ENCODE peak calls at places on chromosome 2, in seven cellular contexts. V is IMR-90, H is cardiac muscle cell, I is adipocyte, Y is GM23248, L is body of pancreas, R is PC-9. D is an unnamed sample.

GRCh38 chr2:226031962-226032441 is 632.5 kb downstream of the NYAP2 start:
- DNase-seq in V (peak; percentile 44), H (peak; percentile 33), I (peak; percentile 65), Y (peak; percentile 39), L (no peak), R (no peak), D (no peak)

GRCh38 chr2:191048073-191048472 is 34.1 kb upstream of the STAT1 start:
- DNase-seq in V (peak; percentile 87), H (no peak), I (peak; percentile 50), Y (peak; percentile 68), L (no peak), R (no peak), D (no peak)

GRCh38 chr2:55966431-55967118 is 43.0 kb upstream of the EFEMP1 start:
- DNase-seq in V (peak; percentile 20), H (peak; percentile 55), I (no peak), Y (peak; percentile 44), L (peak; percentile 78), R (no peak), D (peak; percentile 74)

GRCh38 chr2:179344280-179344961 is 79.8 kb upstream of the SESTD1 start:
- DNase-seq in V (peak; percentile 31), H (peak; percentile 41), I (peak; percentile 74), Y (peak; percentile 60), L (no peak), R (no peak), D (no peak)

GRCh38 chr2:8238521-8239230 is 443.2 kb upstream of the ID2 start:
- DNase-seq in V (no peak), H (no peak), I (no peak), Y (no peak), L (no peak), R (no peak), D (no peak)

GRCh38 chr2:24926602-24927252 is 6.7 kb upstream of the ADCY3 start:
- DNase-seq in V (no peak), H (peak; percentile 57), I (no peak), Y (peak; percentile 79), L (peak; percentile 28), R (no peak), D (peak; percentile 89)

GRCh38 chr2:125405816-125406215 is 1250.1 kb upstream of the GYPC start:
- DNase-seq in V (peak; percentile 97), H (peak; percentile 94), I (peak; percentile 90), Y (peak; percentile 87), L (no peak), R (peak; percentile 63), D (no peak)

GRCh38 chr2:2662847-2663356 is 331.8 kb upstream of the MYT1L start:
- DNase-seq in V (no peak), H (no peak), I (no peak), Y (no peak), L (no peak), R (no peak), D (no peak)

GRCh38 chr2:148602918-148603561 is 41.5 kb upstream of the EPC2 start:
- DNase-seq in V (no peak), H (peak; percentile 14), I (no peak), Y (no peak), L (no peak), R (no peak), D (no peak)

GRCh38 chr2:227412877-227413276 is 25.1 kb upstream of the SCYGR1 start:
- DNase-seq in V (no peak), H (no peak), I (no peak), Y (no peak), L (no peak), R (no peak), D (peak; percentile 42)

GRCh38 chr2:186862869-186863709 is 14.1 kb upstream of the ZSWIM2 start:
- DNase-seq in V (peak; percentile 35), H (peak; percentile 66), I (peak; percentile 82), Y (peak; percentile 59), L (no peak), R (no peak), D (no peak)

GRCh38 chr2:66567742-66568141 is 132.8 kb downstream of the MEIS1 start:
- DNase-seq in V (no peak), H (no peak), I (no peak), Y (no peak), L (no peak), R (no peak), D (no peak)

GRCh38 chr2:167944825-167945659 is 302.4 kb downstream of the STK39 start:
- DNase-seq in V (peak; percentile 47), H (peak; percentile 47), I (no peak), Y (peak; percentile 36), L (no peak), R (no peak), D (no peak)

GRCh38 chr2:69200107-69200520 is 186.9 kb downstream of the GFPT1 start:
- DNase-seq in V (peak; percentile 95), H (peak; percentile 97), I (peak; percentile 96), Y (peak; percentile 89), L (no peak), R (no peak), D (no peak)

GRCh38 chr2:233091595-233092375 is 31.6 kb downstream of the INPP5D start:
- DNase-seq in V (no peak), H (peak; percentile 5), I (no peak), Y (no peak), L (no peak), R (no peak), D (no peak)

GRCh38 chr2:28869494-28870145 is 489 bp downstream of the TRMT61B start:
- DNase-seq in V (no peak), H (no peak), I (peak; percentile 64), Y (peak; percentile 79), L (peak; percentile 13), R (no peak), D (no peak)

GRCh38 chr2:24015562-24016375 is 5.9 kb downstream of the MFSD2B start:
- DNase-seq in V (peak; percentile 83), H (peak; percentile 68), I (peak; percentile 88), Y (peak; percentile 75), L (no peak), R (peak; percentile 99), D (no peak)

GRCh38 chr2:20423376-20423775 is 23.5 kb upstream of the RHOB start:
- DNase-seq in V (no peak), H (no peak), I (no peak), Y (no peak), L (no peak), R (no peak), D (peak; percentile 16)

GRCh38 chr2:20423847-20424246 is 23.0 kb upstream of the RHOB start:
- DNase-seq in V (no peak), H (no peak), I (no peak), Y (no peak), L (no peak), R (no peak), D (peak; percentile 57)

GRCh38 chr2:20422679-20423271 is 24.1 kb upstream of the RHOB start:
- DNase-seq in V (peak; percentile 51), H (peak; percentile 57), I (peak; percentile 41), Y (peak; percentile 42), L (no peak), R (no peak), D (peak; percentile 61)

GRCh38 chr2:20421336-20421987 is 25.4 kb upstream of the RHOB start:
- DNase-seq in V (no peak), H (no peak), I (no peak), Y (no peak), L (peak; percentile 71), R (no peak), D (peak; percentile 58)

DNA sequence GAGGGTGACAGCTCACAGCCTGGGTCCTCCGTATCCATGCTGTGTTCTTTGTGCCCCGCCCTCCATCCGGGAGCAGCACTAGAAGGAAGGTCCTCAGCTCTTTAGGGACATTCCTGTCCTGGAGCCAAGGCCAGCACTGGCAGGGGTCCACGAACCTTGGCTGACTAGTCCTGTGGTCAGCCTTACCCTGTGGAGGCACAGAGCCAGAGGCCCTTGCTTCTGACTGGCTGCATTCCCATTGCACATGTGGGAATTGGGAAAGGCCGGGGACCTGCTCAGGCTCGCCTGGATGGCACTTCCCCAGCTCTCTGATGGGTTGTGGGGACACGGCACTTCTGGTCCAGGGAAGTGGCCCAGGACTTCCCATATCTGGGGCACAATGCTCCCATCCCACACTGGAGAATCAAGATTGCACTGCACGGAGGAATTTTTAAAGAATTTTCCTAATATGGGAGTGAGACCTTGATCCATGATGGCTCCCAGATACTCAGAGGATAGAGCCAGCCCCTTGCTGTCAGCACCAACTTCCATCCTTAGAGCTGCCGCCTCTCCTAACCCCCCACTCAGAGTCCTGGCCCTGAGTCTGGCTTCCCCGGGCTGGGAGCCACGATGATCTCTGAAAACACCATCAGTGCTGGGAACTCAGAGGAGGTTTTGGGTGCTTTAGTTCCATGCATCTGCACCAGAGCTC is 24.7 kb upstream of the RHOB start:
- DNase-seq in V (peak; percentile 82), H (peak; percentile 94), I (peak; percentile 89), Y (peak; percentile 95), L (peak; percentile 96), R (peak; percentile 73), D (peak; percentile 96)
- H3K4me1 ChIP-seq in V (peaks cover 38% of the 10 kb centered on the region), H (no peaks in the 10 kb centered on the region), I (peaks cover 74% of the 10 kb centered on the region), Y (peaks cover 29% of the 10 kb centered on the region), L (peaks cover 34% of the 10 kb centered on the region), R (peaks cover 16% of the 10 kb centered on the region), D (no peaks in the 10 kb centered on the region)

GRCh38 chr2:172279214-172279613 is 148.2 kb upstream of the ITGA6 start:
- DNase-seq in V (no peak), H (no peak), I (no peak), Y (no peak), L (no peak), R (no peak), D (no peak)
- H3K4me1 ChIP-seq in V (peaks cover 8% of the 10 kb centered on the region), H (peaks cover 7% of the 10 kb centered on the region), I (no peaks in the 10 kb centered on the region), Y (peaks cover 31% of the 10 kb centered on the region), L (no peaks in the 10 kb centered on the region), R (no peaks in the 10 kb centered on the region), D (no peaks in the 10 kb centered on the region)

GRCh38 chr2:237510502-237511217 is 23.6 kb downstream of the MLPH start:
- DNase-seq in V (no peak), H (no peak), I (no peak), Y (no peak), L (no peak), R (no peak), D (no peak)

GRCh38 chr2:237511421-237511820 is 24.4 kb downstream of the MLPH start:
- DNase-seq in V (peak; percentile 78), H (no peak), I (peak; percentile 73), Y (peak; percentile 32), L (no peak), R (no peak), D (no peak)

GRCh38 chr2:237512774-237513466 is 25.9 kb downstream of the MLPH start:
- DNase-seq in V (peak; percentile 85), H (peak; percentile 91), I (peak; percentile 92), Y (peak; percentile 87), L (peak; percentile 94), R (peak; percentile 80), D (peak; percentile 92)

GRCh38 chr2:237513693-237514092 is 26.6 kb downstream of the MLPH start:
- DNase-seq in V (no peak), H (no peak), I (no peak), Y (no peak), L (no peak), R (no peak), D (no peak)

DNA sequence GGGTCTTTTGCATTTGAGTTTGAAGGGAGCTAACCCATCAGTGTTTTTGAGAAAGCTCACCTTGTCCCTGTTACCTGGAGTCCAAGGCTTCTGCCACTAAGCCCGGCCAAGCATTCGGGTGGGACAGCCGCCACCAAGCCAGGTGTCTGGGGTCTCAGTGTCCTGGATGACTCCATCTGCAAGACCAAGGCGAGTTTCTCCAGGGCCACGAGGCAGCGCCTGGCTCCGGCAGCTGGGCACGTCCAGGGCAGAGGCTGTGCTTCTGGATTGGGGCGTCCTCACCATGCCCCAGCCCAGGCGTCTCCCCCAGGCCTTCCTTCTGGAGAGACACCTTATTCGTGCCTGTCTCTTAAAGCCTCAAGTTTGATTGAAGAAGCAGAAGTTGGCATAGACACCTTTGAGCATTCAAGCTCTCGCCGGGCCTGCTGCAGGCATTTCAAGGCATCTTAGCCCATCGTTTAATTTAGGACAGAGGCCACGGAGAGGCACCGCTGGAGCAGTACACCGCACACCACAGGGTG is 24.9 kb downstream of the MLPH start:
- DNase-seq in V (no peak), H (no peak), I (no peak), Y (no peak), L (no peak), R (no peak), D (no peak)
- H3K4me1 ChIP-seq in V (peaks cover 18% of the 10 kb centered on the region), H (peaks cover 34% of the 10 kb centered on the region), I (no peaks in the 10 kb centered on the region), Y (no peaks in the 10 kb centered on the region), L (peaks cover 36% of the 10 kb centered on the region), R (no peaks in the 10 kb centered on the region), D (no peaks in the 10 kb centered on the region)

GRCh38 chr2:182610231-182610630 is 105.8 kb upstream of the DNAJC10 start:
- DNase-seq in V (no peak), H (no peak), I (no peak), Y (no peak), L (no peak), R (no peak), D (no peak)
- H3K4me1 ChIP-seq in V (no peaks in the 10 kb centered on the region), H (peaks cover 6% of the 10 kb centered on the region), I (peaks cover 5% of the 10 kb centered on the region), Y (peaks cover 13% of the 10 kb centered on the region), L (no peaks in the 10 kb centered on the region), R (no peaks in the 10 kb centered on the region), D (no peaks in the 10 kb centered on the region)

D was measured in right atrium auricular region.